ENCODE peak calls at places on chromosome X, in six cellular contexts. K is SK-N-MC, D is uterus, M is neuronal stem cell, A is esophagus squamous epithelium, Y is tibial artery. N is an unnamed sample.

GRCh38 chrX:1535241-1536041 is 1.5 kb downstream of the P2RY8 start:
- DNase-seq in K (no peak), D (no peak), M (no peak), A (peak; percentile 1), Y (peak; percentile 62), N (no peak)

GRCh38 chrX:49070988-49071387 is 2.8 kb downstream of the PRAF2 start:
- DNase-seq in K (no peak), D (no peak), M (no peak), A (no peak), Y (no peak), N (no peak)

GRCh38 chrX:23816179-23816578 is 33.2 kb downstream of the SAT1 start:
- DNase-seq in K (no peak), D (no peak), M (no peak), A (no peak), Y (no peak), N (no peak)

GRCh38 chrX:118702741-118703140 is 24.7 kb upstream of the IL13RA1 start:
- DNase-seq in K (no peak), D (no peak), M (no peak), A (no peak), Y (no peak), N (no peak)

GRCh38 chrX:131477498-131477897 is 66.4 kb upstream of the OR13H1 start:
- DNase-seq in K (no peak), D (no peak), M (no peak), A (no peak), Y (no peak), N (no peak)

GRCh38 chrX:132025085-132025484 is 2.0 kb downstream of the STK26 start:
- DNase-seq in K (no peak), D (no peak), M (no peak), A (no peak), Y (no peak), N (no peak)

GRCh38 chrX:129323115-129323514 is 200.2 kb downstream of the SMARCA1 start:
- DNase-seq in K (no peak), D (no peak), M (no peak), A (no peak), Y (no peak), N (no peak)

GRCh38 chrX:1327651-1328304 is 8.8 kb upstream of the IL3RA start:
- DNase-seq in K (no peak), D (no peak), M (no peak), A (no peak), Y (no peak), N (no peak)

GRCh38 chrX:110381216-110381615 is 22.6 kb downstream of the RTL9 start:
- DNase-seq in K (no peak), D (no peak), M (no peak), A (no peak), Y (no peak), N (no peak)

GRCh38 chrX:130994671-130995070 is 63.5 kb upstream of the ARHGAP36 start:
- DNase-seq in K (peak; percentile 3), D (no peak), M (peak; percentile 9), A (no peak), Y (no peak), N (no peak)

GRCh38 chrX:16870861-16871584 is 861 bp upstream of the RBBP7 start:
- DNase-seq in K (no peak), D (peak; percentile 26), M (peak; percentile 5), A (peak; percentile 33), Y (peak; percentile 64), N (no peak)

GRCh38 chrX:43560247-43560946 is 95.7 kb upstream of the MAOA start:
- DNase-seq in K (no peak), D (no peak), M (no peak), A (no peak), Y (no peak), N (no peak)

GRCh38 chrX:154396948-154397887 is 959 bp upstream of the RPL10 start:
- DNase-seq in K (no peak), D (peak; percentile 80), M (no peak), A (no peak), Y (peak; percentile 87), N (no peak)

GRCh38 chrX:110741213-110741796 is 54.3 kb downstream of the CHRDL1 start:
- DNase-seq in K (no peak), D (no peak), M (no peak), A (no peak), Y (no peak), N (no peak)

GRCh38 chrX:1334854-1335253 is 1.7 kb upstream of the IL3RA start:
- DNase-seq in K (no peak), D (no peak), M (no peak), A (no peak), Y (no peak), N (no peak)

GRCh38 chrX:153487590-153488071 is 7.1 kb upstream of the BGN start:
- DNase-seq in K (no peak), D (no peak), M (no peak), A (no peak), Y (peak; percentile 93), N (no peak)

GRCh38 chrX:71941145-71941544 is 30.5 kb downstream of the NHSL2 start:
- DNase-seq in K (no peak), D (no peak), M (no peak), A (no peak), Y (no peak), N (no peak)

GRCh38 chrX:48086119-48086518 is 14.7 kb upstream of the ZNF630 start:
- DNase-seq in K (no peak), D (no peak), M (no peak), A (no peak), Y (no peak), N (no peak)

GRCh38 chrX:73214366-73215094 is at the start of gene NAP1L2:
- DNase-seq in K (no peak), D (peak; percentile 41), M (peak; percentile 18), A (no peak), Y (peak; percentile 61), N (no peak)

GRCh38 chrX:73215263-73215662 is 612 bp upstream of the NAP1L2 start:
- DNase-seq in K (no peak), D (no peak), M (no peak), A (no peak), Y (no peak), N (no peak)

GRCh38 chrX:73213734-73214133 is 917 bp downstream of the NAP1L2 start:
- DNase-seq in K (no peak), D (no peak), M (no peak), A (no peak), Y (no peak), N (no peak)
- H3K4me3 ChIP-seq in K (no peak overlapping the region), D (peak overlapping the region; percentile 39), M (peak overlapping the region; percentile 58), A (peak overlapping the region; percentile 60), Y (peak overlapping the region; percentile 57), N (no peak overlapping the region)

GRCh38 chrX:46258356-46258755 is 286.9 kb downstream of the ZNF674 start:
- DNase-seq in K (no peak), D (no peak), M (no peak), A (no peak), Y (no peak), N (no peak)

GRCh38 chrX:46260502-46260901 is 284.7 kb downstream of the ZNF674 start:
- DNase-seq in K (no peak), D (no peak), M (no peak), A (no peak), Y (no peak), N (no peak)

GRCh38 chrX:46262299-46262698 is 282.9 kb downstream of the ZNF674 start:
- DNase-seq in K (no peak), D (no peak), M (no peak), A (no peak), Y (no peak), N (no peak)

GRCh38 chrX:46268429-46268828 is 276.8 kb downstream of the ZNF674 start:
- DNase-seq in K (no peak), D (no peak), M (no peak), A (no peak), Y (no peak), N (no peak)

DNA sequence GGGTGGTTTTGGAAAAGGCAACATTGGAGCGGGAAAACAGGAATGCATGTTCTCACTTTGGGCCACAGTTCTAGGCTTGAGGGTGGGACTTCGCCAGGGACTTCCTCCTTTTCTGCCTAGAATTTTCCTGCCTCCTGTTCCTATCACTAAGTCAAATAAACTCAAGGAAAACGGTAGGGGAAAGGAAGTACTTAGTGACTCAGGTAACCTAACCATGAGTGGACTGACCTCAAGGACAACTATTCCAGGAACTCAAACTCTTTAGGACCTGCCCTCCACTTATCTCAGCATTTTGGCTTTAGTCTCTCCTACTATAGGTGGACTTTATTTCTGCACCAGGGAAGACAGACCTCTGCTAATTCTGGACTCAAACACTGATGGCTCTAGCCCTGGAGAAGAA is 281.7 kb downstream of the ZNF674 start:
- DNase-seq in K (no peak), D (no peak), M (no peak), A (no peak), Y (no peak), N (no peak)
- H3K27ac ChIP-seq in K (no peak overlapping the region), D (no peak overlapping the region), M (no peak overlapping the region), A (peak overlapping the region; percentile 36), Y (no peak overlapping the region), N (no peak overlapping the region)

DNA sequence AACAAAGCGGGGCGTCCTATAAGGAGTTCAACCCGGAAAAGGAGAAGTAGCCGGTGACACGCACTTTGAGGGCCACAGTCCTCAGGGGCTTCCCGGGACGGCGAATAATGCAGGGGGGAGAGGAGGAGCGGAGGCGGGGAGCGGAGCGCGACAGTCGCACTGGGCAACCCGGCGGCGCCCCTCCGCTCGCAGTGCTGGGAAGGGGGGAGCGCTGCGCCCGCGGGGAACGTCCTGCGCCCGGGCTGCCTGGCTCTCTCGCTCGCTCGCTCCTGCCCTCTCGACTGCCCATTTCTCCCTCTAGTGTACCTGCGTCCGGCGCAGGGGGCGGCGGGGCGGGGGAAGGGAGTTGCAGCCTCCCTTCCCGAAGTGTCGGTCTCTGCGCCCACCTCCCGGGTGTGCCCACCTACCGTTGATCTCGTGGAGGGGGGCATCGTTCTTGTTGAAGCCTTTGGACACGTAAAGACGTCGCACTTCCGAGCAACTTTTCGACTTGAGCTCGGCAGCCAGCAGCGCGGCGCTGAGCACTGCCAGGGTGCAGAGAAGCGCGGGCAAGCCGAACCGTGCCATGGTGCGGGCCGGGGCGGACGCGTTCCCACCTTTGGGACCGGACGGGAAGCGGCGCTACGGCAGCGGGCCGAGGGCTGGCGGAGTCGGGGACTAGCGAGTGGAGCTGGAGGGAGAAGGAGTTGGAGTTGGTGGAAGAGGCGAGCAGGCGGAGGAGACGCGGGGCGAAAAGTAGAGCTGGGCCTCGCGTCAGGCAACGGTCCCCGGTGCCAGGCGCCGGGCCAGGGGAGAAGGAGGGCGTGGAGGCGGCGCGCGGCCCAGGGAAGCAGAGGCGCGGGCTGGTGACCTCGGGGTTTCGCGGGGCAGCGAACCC is 652 bp downstream of the GPC4 start:
- DNase-seq in K (no peak), D (peak; percentile 38), M (no peak), A (no peak), Y (peak; percentile 66), N (peak; percentile 51)
- H3K4me3 ChIP-seq in K (peak overlapping the region; percentile 85), D (peak overlapping the region; percentile 59), M (peak overlapping the region; percentile 72), A (peak overlapping the region; percentile 54), Y (peak overlapping the region; percentile 77), N (peak overlapping the region; percentile 80)

GRCh38 chrX:39367429-39367828 is 566.2 kb downstream of the MID1IP1 start:
- DNase-seq in K (no peak), D (no peak), M (no peak), A (no peak), Y (no peak), N (no peak)

GRCh38 chrX:39356119-39356807 is 555.0 kb downstream of the MID1IP1 start:
- DNase-seq in K (no peak), D (no peak), M (no peak), A (no peak), Y (no peak), N (no peak)

DNA sequence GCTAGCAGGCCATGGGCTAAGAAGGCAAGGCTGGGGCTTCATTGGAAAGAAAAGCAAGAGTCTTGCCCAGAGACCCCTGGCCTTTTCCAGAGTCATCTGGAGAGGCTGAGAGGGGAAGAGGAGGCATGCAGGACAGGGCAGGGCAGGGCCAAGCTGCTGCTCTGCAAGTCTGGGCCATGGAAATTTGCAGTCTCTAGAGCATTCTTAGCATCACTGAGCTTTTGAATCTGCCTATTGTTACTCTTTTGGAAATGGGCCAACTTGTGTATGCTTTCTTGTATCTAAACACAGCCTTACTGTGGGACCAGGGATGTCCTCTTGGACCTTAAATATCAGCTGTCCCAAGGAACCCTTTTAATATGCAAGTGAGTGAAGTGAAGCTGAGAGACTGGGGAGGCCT is 560.5 kb downstream of the MID1IP1 start:
- DNase-seq in K (no peak), D (no peak), M (no peak), A (no peak), Y (no peak), N (no peak)
- H3K27ac ChIP-seq in K (no peak overlapping the region), D (no peak overlapping the region), M (no peak overlapping the region), A (no peak overlapping the region), Y (no peak overlapping the region), N (no peak overlapping the region)

N was measured in SJSA1.